ENCODE peak calls at places on chromosomes 2 and 18, in four cellular contexts. S is kidney glomerular epithelial cell; U is activated CD4-positive, alpha-beta T cell treated with anti-CD3 and anti-CD28 coated beads for 36 hours; M is adrenal gland. F is an unnamed sample.

GRCh38 chr18:26133652-26134051 is at the start of gene PSMA8:
- DNase-seq in M (peak), U (peak), S (no peak), F (no peak)

GRCh38 chr2:187497140-187497539 is 49.1 kb upstream of the CALCRL start:
- DNase-seq in M (no peak), U (no peak), S (no peak), F (no peak)

GRCh38 chr2:6914829-6915228 is 2.4 kb upstream of the RNF144A start:
- DNase-seq in U (peak), S (peak), M (peak), F (no peak)

GRCh38 chr2:71691747-71692455 is 238.5 kb downstream of the DYSF start:
- DNase-seq in S (no peak), M (no peak), U (no peak), F (no peak)

GRCh38 chr2:141142025-141142424 is 988.8 kb downstream of the LRP1B start:
- DNase-seq in M (no peak), U (no peak), S (no peak), F (no peak)

GRCh38 chr2:147525724-147526489 is 318.9 kb upstream of the ACVR2A start:
- DNase-seq in S (no peak), M (no peak), U (no peak), F (no peak)

GRCh38 chr2:216029416-216030129 is 16.2 kb upstream of the MREG start:
- DNase-seq in M (no peak), S (no peak), U (peak), F (no peak)

GRCh38 chr2:46171441-46171953 is 125.7 kb upstream of the EPAS1 start:
- DNase-seq in U (no peak), M (no peak), S (peak), F (no peak)

GRCh38 chr2:23385351-23385747 is 370 bp downstream of the KLHL29 start:
- DNase-seq in S (no peak), U (peak), M (peak), F (peak)

GRCh38 chr2:19195681-19196080 is 162.7 kb downstream of the OSR1 start:
- DNase-seq in S (peak), M (no peak), U (no peak), F (no peak)

GRCh38 chr2:76675237-76675636 is 846.9 kb downstream of the LRRTM4 start:
- DNase-seq in U (no peak), S (no peak), M (no peak), F (no peak)

GRCh38 chr2:61961231-61961901 is 55.9 kb downstream of the COMMD1 start:
- DNase-seq in M (no peak), U (no peak), S (no peak), F (no peak)

GRCh38 chr2:182057002-182057401 is 71.3 kb downstream of the PPP1R1C start:
- DNase-seq in M (no peak), U (no peak), S (no peak), F (no peak)

GRCh38 chr2:105125428-105125827 is 87.6 kb downstream of the MRPS9 start:
- DNase-seq in S (no peak), M (no peak), U (no peak), F (peak)